ENCODE peak calls at places on chromosome 18, in five cellular contexts. C is lower lobe of right lung, H is vagina, Z is fibroblast of lung, E is endodermal cell. F is an unnamed sample.

GRCh38 chr18:23825978-23826405 is 136.7 kb downstream of the LAMA3 start:
- DNase-seq in C (no peak), H (peak), Z (peak), E (no peak), F (no peak)

GRCh38 chr18:45863469-45863868 is 38.0 kb downstream of the SIGLEC15 start:
- DNase-seq in C (no peak), H (no peak), Z (no peak), E (no peak), F (no peak)

GRCh38 chr18:56196495-56197225 is 441.7 kb downstream of the TXNL1 start:
- DNase-seq in C (no peak), H (no peak), Z (no peak), E (no peak), F (no peak)

GRCh38 chr18:24704921-24705620 is 244.6 kb downstream of the HRH4 start:
- DNase-seq in C (no peak), H (no peak), Z (peak), E (no peak), F (no peak)

GRCh38 chr18:29271496-29271895 is 1094.6 kb upstream of the CDH2 start:
- DNase-seq in C (no peak), H (no peak), Z (peak), E (no peak), F (no peak)

GRCh38 chr18:76679877-76680276 is 142.5 kb upstream of the ZNF236 start:
- DNase-seq in C (no peak), H (no peak), Z (no peak), E (peak), F (no peak)

GRCh38 chr18:7568426-7568825 is 1.3 kb downstream of the PTPRM start:
- DNase-seq in C (peak), H (no peak), Z (peak), E (no peak), F (peak)

GRCh38 chr18:59127047-59127446 is 12.6 kb upstream of the SEC11C start:
- DNase-seq in C (no peak), H (no peak), Z (no peak), E (peak), F (no peak)

GRCh38 chr18:4405965-4406364 is 49.1 kb downstream of the DLGAP1 start:
- DNase-seq in C (no peak), H (no peak), Z (no peak), E (peak), F (no peak)

GRCh38 chr18:475202-475624 is 25.3 kb downstream of the COLEC12 start:
- DNase-seq in C (no peak), H (no peak), Z (peak), E (peak), F (no peak)

GRCh38 chr18:80234398-80234797 is 12.9 kb downstream of the PARD6G start:
- DNase-seq in C (no peak), H (no peak), Z (no peak), E (no peak), F (no peak)

GRCh38 chr18:10525563-10526210 is at the start of gene NAPG:
- DNase-seq in C (peak), H (no peak), Z (peak), E (peak), F (peak)

GRCh38 chr18:5415035-5415434 is 119.5 kb upstream of the ZBTB14 start:
- DNase-seq in C (no peak), H (no peak), Z (no peak), E (no peak), F (no peak)

GRCh38 chr18:61554117-61554776 is 221.0 kb downstream of the CDH20 start:
- DNase-seq in C (peak), H (no peak), Z (no peak), E (no peak), F (no peak)

GRCh38 chr18:24616638-24617037 is 156.2 kb downstream of the HRH4 start:
- DNase-seq in C (no peak), H (no peak), Z (no peak), E (no peak), F (no peak)

GRCh38 chr18:69845588-69846506 is 101.8 kb downstream of the CD226 start:
- DNase-seq in C (no peak), H (no peak), Z (peak), E (no peak), F (no peak)

GRCh38 chr18:60176271-60176670 is 196.3 kb downstream of the MC4R start:
- DNase-seq in C (no peak), H (no peak), Z (no peak), E (no peak), F (no peak)

DNA sequence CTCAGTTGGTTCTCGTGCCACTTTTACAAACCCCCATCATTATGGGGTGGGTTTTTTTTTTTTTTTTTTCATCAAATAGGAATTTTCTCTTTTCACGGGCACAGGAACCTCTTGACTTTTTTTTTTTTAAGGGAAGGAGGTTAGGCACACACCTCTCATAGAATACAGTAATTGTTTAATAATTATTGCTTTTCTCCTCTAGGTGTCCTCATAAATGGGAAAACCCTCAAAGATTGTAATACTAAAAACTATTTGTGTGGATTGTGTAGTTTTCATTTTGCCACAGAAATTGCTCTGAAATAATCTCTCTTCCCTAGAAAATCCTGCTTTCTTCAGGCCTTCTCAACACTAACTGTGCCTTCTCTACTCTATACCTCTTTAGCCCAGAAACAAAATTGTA is 147.3 kb downstream of the GREB1L start:
- DNase-seq in C (no peak), H (no peak), Z (no peak), E (no peak), F (no peak)
- TF ChIP-seq CTCF in C (no peak), H (no peak), Z (no peak), E (no peak), F (no peak)

DNA sequence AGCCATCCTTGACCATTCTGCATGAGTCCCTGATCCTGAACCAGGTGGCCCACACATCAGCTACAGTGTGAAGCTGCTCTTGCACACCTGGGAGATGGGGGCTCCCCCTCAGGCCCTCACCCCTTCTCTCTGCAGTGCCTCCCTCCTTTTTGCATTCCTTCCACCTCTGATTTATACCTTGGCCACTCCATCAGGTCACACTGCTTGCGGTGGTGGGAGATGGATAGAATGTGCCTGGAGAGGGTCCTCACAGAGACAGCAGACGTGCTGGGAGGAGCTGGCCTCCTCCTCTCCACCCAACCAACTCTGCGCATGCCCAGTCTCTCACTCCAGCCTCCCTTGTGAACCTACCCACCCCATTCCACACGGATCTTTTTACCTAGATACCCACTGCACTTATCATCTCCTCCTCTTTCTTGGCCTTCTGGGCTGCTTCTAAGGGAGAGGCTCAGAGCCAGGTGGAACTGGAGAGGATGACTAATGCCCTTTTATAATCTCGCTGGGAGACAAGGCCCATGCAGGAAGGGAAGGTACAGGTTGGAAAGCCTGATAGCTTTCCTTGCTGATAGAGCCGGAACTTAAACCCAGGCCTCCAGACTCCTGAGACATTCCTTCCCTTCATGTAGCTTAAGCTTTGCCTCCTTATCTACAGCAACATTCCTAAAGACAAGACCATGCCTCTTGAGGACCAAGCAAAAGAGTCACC is 205.1 kb downstream of the ZBTB7C start:
- DNase-seq in C (no peak), H (peak), Z (no peak), E (no peak), F (no peak)
- H3K27ac ChIP-seq in C (no peak), H (no peak), Z (no peak), E (no peak), F (no peak)

GRCh38 chr18:78876868-78877267 is 102.8 kb upstream of the SALL3 start:
- DNase-seq in C (no peak), H (peak), Z (no peak), E (peak), F (no peak)

GRCh38 chr18:78873916-78874505 is 105.6 kb upstream of the SALL3 start:
- DNase-seq in C (no peak), H (no peak), Z (no peak), E (no peak), F (no peak)

GRCh38 chr18:78875998-78876650 is 103.5 kb upstream of the SALL3 start:
- DNase-seq in C (no peak), H (peak), Z (no peak), E (no peak), F (no peak)

GRCh38 chr18:78878335-78878734 is 101.3 kb upstream of the SALL3 start:
- DNase-seq in C (no peak), H (peak), Z (no peak), E (peak), F (no peak)

DNA sequence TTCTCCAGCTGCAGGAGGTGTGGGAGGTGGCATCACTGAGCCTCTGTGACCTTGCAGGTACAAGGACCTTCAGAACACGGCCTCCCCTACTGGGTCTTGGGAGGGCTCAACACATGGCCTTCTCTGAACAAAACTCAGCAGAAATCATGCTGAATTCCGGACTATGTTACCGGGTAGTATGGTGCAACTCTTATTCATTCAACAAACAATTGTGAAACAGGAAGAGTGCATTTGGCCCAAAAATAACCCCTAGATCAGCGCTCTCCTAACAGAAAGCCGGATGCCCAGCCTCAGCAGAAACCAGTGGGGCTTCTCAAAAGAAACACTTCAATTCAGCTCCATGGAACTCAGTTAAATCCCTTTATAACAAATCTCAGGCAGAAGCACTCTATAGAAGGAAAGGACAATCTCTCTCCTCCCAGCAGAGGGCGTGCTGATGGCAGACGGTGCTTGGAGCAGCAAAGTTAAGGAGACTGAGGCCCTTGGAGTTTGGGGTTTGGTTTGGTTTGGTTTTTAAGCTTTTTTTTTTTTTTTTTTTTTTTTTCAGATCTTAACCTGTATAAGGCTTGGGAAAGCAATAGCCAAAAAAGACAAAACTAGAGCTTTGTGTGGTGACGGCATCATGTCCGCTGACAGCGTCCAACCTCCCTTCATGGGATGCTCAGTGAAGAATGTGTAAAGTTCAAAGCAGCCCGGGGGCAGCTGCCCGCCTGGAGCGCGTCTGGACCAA is 104.2 kb upstream of the SALL3 start:
- DNase-seq in C (no peak), H (no peak), Z (no peak), E (peak), F (no peak)
- TF ChIP-seq CTCF in C (peak), H (peak), Z (no peak), E (peak), F (peak)

GRCh38 chr18:48171490-48172188 is 237.5 kb downstream of the ZBTB7C start:
- DNase-seq in C (no peak), H (no peak), Z (no peak), E (no peak), F (no peak)
- H3K27ac ChIP-seq in C (no peak), H (no peak), Z (no peak), E (no peak), F (no peak)

GRCh38 chr18:47758000-47758399 is 172.5 kb downstream of the SMAD2 start:
- DNase-seq in C (no peak), H (no peak), Z (no peak), E (peak), F (no peak)
- TF ChIP-seq CTCF in C (peak), H (no peak), Z (no peak), E (peak), F (peak)

GRCh38 chr18:33802955-33803354 is 224.9 kb downstream of the ASXL3 start:
- DNase-seq in C (no peak), H (no peak), Z (no peak), E (no peak), F (no peak)
- H3K27ac ChIP-seq in C (no peak), H (no peak), Z (no peak), E (no peak), F (no peak)

DNA sequence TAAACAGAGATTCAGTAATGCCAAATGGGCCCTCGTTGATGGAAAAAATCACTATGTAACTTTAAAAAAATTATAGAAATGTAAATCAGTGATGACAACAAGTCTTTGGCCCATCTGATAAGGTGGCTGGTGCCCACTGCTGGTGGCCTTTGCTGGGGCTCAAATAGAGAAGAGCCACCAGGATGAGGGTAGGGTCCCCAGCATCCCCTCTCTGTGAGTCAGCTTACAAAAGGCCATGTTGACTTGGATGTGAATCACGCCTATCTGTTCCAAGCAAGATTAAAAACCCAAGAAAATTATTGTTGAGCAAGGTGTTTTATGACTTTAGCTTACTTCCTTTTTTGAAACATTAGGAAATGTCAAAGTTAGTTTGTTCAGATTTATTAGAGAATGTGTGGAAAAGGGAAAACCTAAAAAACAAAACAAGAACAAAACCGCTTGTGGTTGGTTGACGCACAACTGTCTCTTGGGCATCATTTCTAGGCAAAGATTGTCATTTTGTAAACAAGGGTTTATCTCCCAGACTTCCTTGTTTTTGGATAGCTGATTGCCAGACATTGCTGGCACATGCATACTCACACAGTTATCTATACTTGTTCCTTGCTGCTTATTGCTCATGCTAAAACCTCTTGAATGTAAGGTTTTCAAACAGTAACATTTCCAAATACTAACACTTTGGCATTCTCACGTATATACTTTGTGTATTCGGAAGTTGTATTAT is 53.7 kb upstream of the ZNF396 start:
- DNase-seq in C (no peak), H (no peak), Z (no peak), E (no peak), F (no peak)
- TF ChIP-seq CTCF in C (no peak), H (no peak), Z (no peak), E (no peak), F (no peak)

DNA sequence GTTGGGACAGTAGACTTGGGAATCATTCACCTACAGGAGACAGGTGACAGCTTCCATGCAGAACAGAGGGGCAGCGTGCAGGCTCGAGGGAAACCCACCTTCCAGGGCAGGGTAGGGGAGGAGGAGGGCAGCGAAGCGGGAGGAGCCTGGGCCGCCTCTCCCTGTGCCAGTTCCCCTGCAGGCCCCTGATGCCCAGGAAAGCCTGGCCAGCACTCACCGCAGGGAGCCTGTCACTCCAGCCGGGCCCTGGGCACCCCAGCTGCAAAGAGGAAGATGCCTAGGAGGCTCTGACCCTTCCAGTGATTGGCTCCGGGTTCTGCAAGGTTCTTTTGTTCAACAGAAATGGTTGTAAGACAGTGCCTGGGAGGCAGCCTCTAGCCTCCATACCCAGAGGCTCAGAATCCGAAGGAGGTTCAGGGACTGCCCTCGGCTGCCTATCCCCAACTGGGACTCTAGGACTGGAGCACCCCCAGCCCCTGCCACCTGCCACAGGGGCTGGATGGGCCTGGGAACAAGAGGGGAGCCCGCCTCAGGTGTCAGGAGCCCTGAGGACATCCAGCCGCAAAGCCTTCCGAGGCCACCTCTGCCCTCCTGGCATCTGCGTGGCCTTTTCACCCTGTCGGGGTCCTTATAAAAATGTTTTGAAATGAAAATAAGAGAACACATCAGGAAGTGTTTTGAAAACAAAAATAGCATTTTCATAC is 103.2 kb downstream of the PTGR3 start:
- DNase-seq in C (no peak), H (peak), Z (no peak), E (peak), F (no peak)
- H3K27ac ChIP-seq in C (no peak), H (no peak), Z (no peak), E (no peak), F (no peak)

DNA sequence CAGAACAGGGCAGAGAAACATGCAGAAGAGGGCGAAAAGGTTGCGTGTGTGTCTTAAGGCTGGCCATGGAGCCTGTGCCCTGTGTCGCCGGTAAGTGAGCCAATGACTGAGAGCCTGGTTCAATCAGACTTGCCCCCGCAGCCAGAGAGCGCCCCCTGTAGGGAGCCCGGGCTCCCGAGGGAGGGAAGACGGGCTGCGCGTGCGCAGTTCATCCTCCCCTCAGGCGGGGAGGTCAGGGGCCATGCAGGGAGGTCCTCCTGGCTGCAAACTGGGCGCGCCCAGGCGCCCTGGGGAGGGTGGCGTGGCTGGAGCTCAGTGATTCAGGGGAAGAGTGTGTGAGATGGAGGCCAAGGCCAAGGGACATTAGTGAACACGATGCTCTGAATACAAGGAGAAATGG is 276.6 kb downstream of the PHLPP1 start:
- DNase-seq in C (no peak), H (no peak), Z (no peak), E (no peak), F (no peak)
- TF ChIP-seq CTCF in C (no peak), H (no peak), Z (no peak), E (no peak), F (no peak)